ENCODE peak calls at places on chromosomes 2 and 18, in nine cellular contexts. One of them, this sample, is unnamed.

GRCh38 chr2:72137498-72138010 is 10.1 kb downstream of the CYP26B1 start:
- DNase-seq in prostate gland: no peak
- DNase-seq in astrocyte of the spinal cord: no peak
- DNase-seq in lower lobe of right lung: no peak
- DNase-seq in fibroblast of mammary gland: peak
- DNase-seq in tibial artery: peak
- DNase-seq in left lung: peak
- DNase-seq in BJ: no peak
- DNase-seq in ovary: peak
- DNase-seq in this sample: no peak

GRCh38 chr2:164896226-164896625 is 54.6 kb upstream of the COBLL1 start:
- DNase-seq in prostate gland: no peak
- DNase-seq in astrocyte of the spinal cord: no peak
- DNase-seq in lower lobe of right lung: no peak
- DNase-seq in fibroblast of mammary gland: no peak
- DNase-seq in tibial artery: no peak
- DNase-seq in left lung: no peak
- DNase-seq in BJ: no peak
- DNase-seq in ovary: no peak
- DNase-seq in this sample: no peak

GRCh38 chr2:109516445-109517117 is 97.2 kb downstream of the SEPTIN10 start:
- DNase-seq in prostate gland: no peak
- DNase-seq in astrocyte of the spinal cord: no peak
- DNase-seq in lower lobe of right lung: peak
- DNase-seq in fibroblast of mammary gland: no peak
- DNase-seq in tibial artery: no peak
- DNase-seq in left lung: no peak
- DNase-seq in BJ: no peak
- DNase-seq in ovary: no peak
- DNase-seq in this sample: no peak

GRCh38 chr2:36362291-36362690 is 6.7 kb downstream of the CRIM1 start:
- DNase-seq in prostate gland: no peak
- DNase-seq in astrocyte of the spinal cord: peak
- DNase-seq in lower lobe of right lung: no peak
- DNase-seq in fibroblast of mammary gland: peak
- DNase-seq in tibial artery: no peak
- DNase-seq in left lung: no peak
- DNase-seq in BJ: no peak
- DNase-seq in ovary: no peak
- DNase-seq in this sample: no peak

GRCh38 chr2:240595381-240596079 is 9.0 kb downstream of the CAPN10 start:
- DNase-seq in prostate gland: no peak
- DNase-seq in astrocyte of the spinal cord: no peak
- DNase-seq in lower lobe of right lung: peak
- DNase-seq in fibroblast of mammary gland: no peak
- DNase-seq in tibial artery: no peak
- DNase-seq in left lung: peak
- DNase-seq in BJ: no peak
- DNase-seq in ovary: peak
- DNase-seq in this sample: no peak

GRCh38 chr18:22286576-22286975 is 117.2 kb downstream of the GATA6 start:
- DNase-seq in prostate gland: peak
- DNase-seq in astrocyte of the spinal cord: no peak
- DNase-seq in lower lobe of right lung: peak
- DNase-seq in fibroblast of mammary gland: no peak
- DNase-seq in tibial artery: peak
- DNase-seq in left lung: peak
- DNase-seq in BJ: no peak
- DNase-seq in ovary: no peak
- DNase-seq in this sample: no peak

GRCh38 chr2:176692518-176692917 is 423.3 kb downstream of the MTX2 start:
- DNase-seq in prostate gland: no peak
- DNase-seq in astrocyte of the spinal cord: no peak
- DNase-seq in lower lobe of right lung: no peak
- DNase-seq in fibroblast of mammary gland: peak
- DNase-seq in tibial artery: no peak
- DNase-seq in left lung: no peak
- DNase-seq in BJ: no peak
- DNase-seq in ovary: no peak
- DNase-seq in this sample: no peak

GRCh38 chr2:191688934-191689695 is 11.2 kb downstream of the NABP1 start:
- DNase-seq in prostate gland: no peak
- DNase-seq in astrocyte of the spinal cord: peak
- DNase-seq in lower lobe of right lung: no peak
- DNase-seq in fibroblast of mammary gland: peak
- DNase-seq in tibial artery: no peak
- DNase-seq in left lung: no peak
- DNase-seq in BJ: peak
- DNase-seq in ovary: no peak
- DNase-seq in this sample: peak

GRCh38 chr2:19362094-19362649 is 3.7 kb upstream of the OSR1 start:
- DNase-seq in prostate gland: no peak
- DNase-seq in astrocyte of the spinal cord: peak
- DNase-seq in lower lobe of right lung: no peak
- DNase-seq in fibroblast of mammary gland: peak
- DNase-seq in tibial artery: no peak
- DNase-seq in left lung: no peak
- DNase-seq in BJ: no peak
- DNase-seq in ovary: no peak
- DNase-seq in this sample: no peak

GRCh38 chr2:230899287-230899686 is 25.8 kb downstream of the GPR55 start:
- DNase-seq in prostate gland: no peak
- DNase-seq in astrocyte of the spinal cord: no peak
- DNase-seq in lower lobe of right lung: no peak
- DNase-seq in fibroblast of mammary gland: no peak
- DNase-seq in tibial artery: no peak
- DNase-seq in left lung: no peak
- DNase-seq in BJ: no peak
- DNase-seq in ovary: peak
- DNase-seq in this sample: no peak

GRCh38 chr2:200578778-200579177 is 7.0 kb upstream of the AOX1 start:
- DNase-seq in prostate gland: no peak
- DNase-seq in astrocyte of the spinal cord: peak
- DNase-seq in lower lobe of right lung: no peak
- DNase-seq in fibroblast of mammary gland: peak
- DNase-seq in tibial artery: no peak
- DNase-seq in left lung: no peak
- DNase-seq in BJ: no peak
- DNase-seq in ovary: no peak
- DNase-seq in this sample: no peak

GRCh38 chr18:4068552-4069158 is 386.5 kb downstream of the DLGAP1 start:
- DNase-seq in prostate gland: peak
- DNase-seq in astrocyte of the spinal cord: peak
- DNase-seq in lower lobe of right lung: no peak
- DNase-seq in fibroblast of mammary gland: peak
- DNase-seq in tibial artery: no peak
- DNase-seq in left lung: no peak
- DNase-seq in BJ: no peak
- DNase-seq in ovary: no peak
- DNase-seq in this sample: peak

GRCh38 chr2:223626713-223627112 is 24.6 kb upstream of the SCG2 start:
- DNase-seq in prostate gland: no peak
- DNase-seq in astrocyte of the spinal cord: peak
- DNase-seq in lower lobe of right lung: no peak
- DNase-seq in fibroblast of mammary gland: peak
- DNase-seq in tibial artery: no peak
- DNase-seq in left lung: no peak
- DNase-seq in BJ: no peak
- DNase-seq in ovary: no peak
- DNase-seq in this sample: peak

GRCh38 chr18:75161629-75162028 is 47.3 kb downstream of the PTGR3 start:
- DNase-seq in prostate gland: no peak
- DNase-seq in astrocyte of the spinal cord: no peak
- DNase-seq in lower lobe of right lung: no peak
- DNase-seq in fibroblast of mammary gland: no peak
- DNase-seq in tibial artery: no peak
- DNase-seq in left lung: no peak
- DNase-seq in BJ: no peak
- DNase-seq in ovary: no peak
- DNase-seq in this sample: no peak

GRCh38 chr18:25561923-25562322 is 210.0 kb upstream of the ZNF521 start:
- DNase-seq in prostate gland: no peak
- DNase-seq in astrocyte of the spinal cord: peak
- DNase-seq in lower lobe of right lung: no peak
- DNase-seq in fibroblast of mammary gland: peak
- DNase-seq in tibial artery: no peak
- DNase-seq in left lung: no peak
- DNase-seq in BJ: no peak
- DNase-seq in ovary: no peak
- DNase-seq in this sample: no peak

GRCh38 chr2:64857581-64858471 is 131.4 kb upstream of the SLC1A4 start:
- DNase-seq in prostate gland: no peak
- DNase-seq in astrocyte of the spinal cord: peak
- DNase-seq in lower lobe of right lung: no peak
- DNase-seq in fibroblast of mammary gland: peak
- DNase-seq in tibial artery: peak
- DNase-seq in left lung: no peak
- DNase-seq in BJ: no peak
- DNase-seq in ovary: peak
- DNase-seq in this sample: peak

GRCh38 chr2:69755862-69756467 is 14.0 kb downstream of the ANXA4 start:
- DNase-seq in prostate gland: peak
- DNase-seq in astrocyte of the spinal cord: peak
- DNase-seq in lower lobe of right lung: no peak
- DNase-seq in fibroblast of mammary gland: peak
- DNase-seq in tibial artery: peak
- DNase-seq in left lung: no peak
- DNase-seq in BJ: peak
- DNase-seq in ovary: no peak
- DNase-seq in this sample: peak

GRCh38 chr2:129849559-129850160 is 129.8 kb upstream of the RAB6C start:
- DNase-seq in prostate gland: no peak
- DNase-seq in astrocyte of the spinal cord: peak
- DNase-seq in lower lobe of right lung: no peak
- DNase-seq in fibroblast of mammary gland: peak
- DNase-seq in tibial artery: no peak
- DNase-seq in left lung: no peak
- DNase-seq in BJ: peak
- DNase-seq in ovary: no peak
- DNase-seq in this sample: peak

GRCh38 chr2:145277922-145278321 is 758.0 kb upstream of the ZEB2 start:
- DNase-seq in prostate gland: no peak
- DNase-seq in astrocyte of the spinal cord: peak
- DNase-seq in lower lobe of right lung: no peak
- DNase-seq in fibroblast of mammary gland: peak
- DNase-seq in tibial artery: no peak
- DNase-seq in left lung: no peak
- DNase-seq in BJ: no peak
- DNase-seq in ovary: no peak
- DNase-seq in this sample: no peak

GRCh38 chr2:101983486-101983885 is 8.3 kb upstream of the IL1R2 start:
- DNase-seq in prostate gland: peak
- DNase-seq in astrocyte of the spinal cord: peak
- DNase-seq in lower lobe of right lung: no peak
- DNase-seq in fibroblast of mammary gland: no peak
- DNase-seq in tibial artery: no peak
- DNase-seq in left lung: no peak
- DNase-seq in BJ: no peak
- DNase-seq in ovary: no peak
- DNase-seq in this sample: no peak

GRCh38 chr2:160353166-160353565 is 140.4 kb downstream of the RBMS1 start:
- DNase-seq in prostate gland: no peak
- DNase-seq in astrocyte of the spinal cord: no peak
- DNase-seq in lower lobe of right lung: no peak
- DNase-seq in fibroblast of mammary gland: no peak
- DNase-seq in tibial artery: no peak
- DNase-seq in left lung: no peak
- DNase-seq in BJ: no peak
- DNase-seq in ovary: no peak
- DNase-seq in this sample: no peak

GRCh38 chr2:158936978-158937377 is 31.5 kb upstream of the TANC1 start:
- DNase-seq in prostate gland: no peak
- DNase-seq in astrocyte of the spinal cord: peak
- DNase-seq in lower lobe of right lung: no peak
- DNase-seq in fibroblast of mammary gland: peak
- DNase-seq in tibial artery: no peak
- DNase-seq in left lung: peak
- DNase-seq in BJ: peak
- DNase-seq in ovary: no peak
- DNase-seq in this sample: peak

GRCh38 chr2:39124770-39125075 is 3.9 kb upstream of the SOS1 start:
- DNase-seq in prostate gland: no peak
- DNase-seq in astrocyte of the spinal cord: no peak
- DNase-seq in lower lobe of right lung: no peak
- DNase-seq in fibroblast of mammary gland: no peak
- DNase-seq in tibial artery: no peak
- DNase-seq in left lung: peak
- DNase-seq in BJ: no peak
- DNase-seq in ovary: no peak
- DNase-seq in this sample: no peak
- TF ChIP-seq CTCF in prostate gland: no peak
- TF ChIP-seq CTCF in astrocyte of the spinal cord: no peak
- TF ChIP-seq CTCF in lower lobe of right lung: no peak
- TF ChIP-seq CTCF in fibroblast of mammary gland: no peak
- TF ChIP-seq CTCF in tibial artery: no peak
- TF ChIP-seq CTCF in left lung: no peak
- TF ChIP-seq CTCF in BJ: no peak
- TF ChIP-seq CTCF in ovary: no peak
- TF ChIP-seq CTCF in this sample: no peak

GRCh38 chr2:232900811-232901701 is 31.0 kb downstream of the SNORC start:
- DNase-seq in prostate gland: no peak
- DNase-seq in astrocyte of the spinal cord: no peak
- DNase-seq in lower lobe of right lung: no peak
- DNase-seq in fibroblast of mammary gland: no peak
- DNase-seq in tibial artery: no peak
- DNase-seq in left lung: no peak
- DNase-seq in BJ: no peak
- DNase-seq in ovary: no peak
- DNase-seq in this sample: no peak
- H3K4me3 ChIP-seq in prostate gland: no peak
- H3K4me3 ChIP-seq in astrocyte of the spinal cord: no peak
- H3K4me3 ChIP-seq in lower lobe of right lung: no peak
- H3K4me3 ChIP-seq in fibroblast of mammary gland: no peak
- H3K4me3 ChIP-seq in tibial artery: no peak
- H3K4me3 ChIP-seq in left lung: no peak
- H3K4me3 ChIP-seq in BJ: no peak
- H3K4me3 ChIP-seq in ovary: no peak
- H3K4me3 ChIP-seq in this sample: no peak

GRCh38 chr18:79136742-79137141 is 67.5 kb downstream of the ATP9B start:
- DNase-seq in prostate gland: no peak
- DNase-seq in astrocyte of the spinal cord: peak
- DNase-seq in lower lobe of right lung: no peak
- DNase-seq in fibroblast of mammary gland: peak
- DNase-seq in tibial artery: no peak
- DNase-seq in left lung: no peak
- DNase-seq in BJ: no peak
- DNase-seq in ovary: no peak
- DNase-seq in this sample: no peak
- TF ChIP-seq CTCF in prostate gland: no peak
- TF ChIP-seq CTCF in astrocyte of the spinal cord: no peak
- TF ChIP-seq CTCF in lower lobe of right lung: no peak
- TF ChIP-seq CTCF in fibroblast of mammary gland: no peak
- TF ChIP-seq CTCF in tibial artery: no peak
- TF ChIP-seq CTCF in left lung: no peak
- TF ChIP-seq CTCF in BJ: no peak
- TF ChIP-seq CTCF in ovary: no peak
- TF ChIP-seq CTCF in this sample: no peak

DNA sequence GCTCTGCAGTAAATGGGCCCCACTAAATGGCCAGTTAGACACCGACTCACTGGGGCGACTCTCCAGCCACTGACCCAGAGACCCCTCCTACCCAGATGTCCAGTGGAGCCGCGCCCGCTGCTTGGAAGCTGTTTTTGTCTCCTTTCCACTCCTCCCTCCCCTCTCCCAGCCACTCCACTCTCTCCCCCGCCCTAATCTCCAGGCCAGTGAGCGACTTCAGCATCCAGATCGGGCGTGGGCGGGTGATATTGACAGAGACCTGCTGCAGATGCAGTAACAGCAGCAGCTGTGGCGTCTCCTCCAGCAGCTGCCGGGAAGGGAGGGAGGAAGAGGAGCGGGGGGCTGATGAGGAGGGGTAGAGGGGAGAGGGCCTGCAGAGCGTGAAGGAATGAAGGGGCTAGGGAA is at the start of gene SCN7A:
- DNase-seq in prostate gland: peak
- DNase-seq in astrocyte of the spinal cord: peak
- DNase-seq in lower lobe of right lung: peak
- DNase-seq in fibroblast of mammary gland: peak
- DNase-seq in tibial artery: no peak
- DNase-seq in left lung: peak
- DNase-seq in BJ: no peak
- DNase-seq in ovary: peak
- DNase-seq in this sample: no peak
- H3K4me3 ChIP-seq in prostate gland: peak
- H3K4me3 ChIP-seq in astrocyte of the spinal cord: peak
- H3K4me3 ChIP-seq in lower lobe of right lung: peak
- H3K4me3 ChIP-seq in fibroblast of mammary gland: peak
- H3K4me3 ChIP-seq in tibial artery: no peak
- H3K4me3 ChIP-seq in left lung: peak
- H3K4me3 ChIP-seq in BJ: no peak
- H3K4me3 ChIP-seq in ovary: peak
- H3K4me3 ChIP-seq in this sample: no peak

This sample was measured in AG09309.